ENCODE peak calls at places on chromosome X, in six cellular contexts. B, R, I, K, E and Z are unnamed samples.

GRCh38 chrX:150649096-150649870 is 43.9 kb upstream of the MTMR1 start:
- DNase-seq in B (no peak), R (no peak), I (peak), K (no peak), E (peak), Z (no peak)

GRCh38 chrX:16836371-16836770 is 33.8 kb downstream of the RBBP7 start:
- DNase-seq in B (no peak), R (no peak), I (no peak), K (no peak), E (peak), Z (no peak)

GRCh38 chrX:22323541-22323940 is 50.8 kb downstream of the CBLL2 start:
- DNase-seq in B (no peak), R (no peak), I (no peak), K (no peak), E (peak), Z (no peak)

GRCh38 chrX:42585842-42586621 is 191.9 kb downstream of the PPP1R2C start:
- DNase-seq in B (no peak), R (no peak), I (no peak), K (no peak), E (no peak), Z (no peak)

GRCh38 chrX:104566921-104567501 is 1.0 kb downstream of the IL1RAPL2 start:
- DNase-seq in B (no peak), R (no peak), I (no peak), K (no peak), E (no peak), Z (no peak)

GRCh38 chrX:119791437-119792231 is at the start of gene RPL39:
- DNase-seq in B (peak), R (peak), I (peak), K (peak), E (peak), Z (peak)

GRCh38 chrX:17656035-17656418 is 81.3 kb upstream of the SCML1 start:
- DNase-seq in B (no peak), R (no peak), I (no peak), K (no peak), E (no peak), Z (no peak)

GRCh38 chrX:146264763-146265375 is 447.2 kb downstream of the SLITRK2 start:
- DNase-seq in B (no peak), R (no peak), I (no peak), K (no peak), E (no peak), Z (no peak)

GRCh38 chrX:70664726-70665125 is 220.1 kb downstream of the DLG3 start:
- DNase-seq in B (no peak), R (no peak), I (no peak), K (peak), E (peak), Z (no peak)

GRCh38 chrX:7127058-7127457 is 20.5 kb upstream of the STS start:
- DNase-seq in B (no peak), R (no peak), I (no peak), K (no peak), E (no peak), Z (no peak)
- TF ChIP-seq CTCF in B (no peak), R (no peak), I (no peak), K (no peak), E (no peak), Z (no peak)

DNA sequence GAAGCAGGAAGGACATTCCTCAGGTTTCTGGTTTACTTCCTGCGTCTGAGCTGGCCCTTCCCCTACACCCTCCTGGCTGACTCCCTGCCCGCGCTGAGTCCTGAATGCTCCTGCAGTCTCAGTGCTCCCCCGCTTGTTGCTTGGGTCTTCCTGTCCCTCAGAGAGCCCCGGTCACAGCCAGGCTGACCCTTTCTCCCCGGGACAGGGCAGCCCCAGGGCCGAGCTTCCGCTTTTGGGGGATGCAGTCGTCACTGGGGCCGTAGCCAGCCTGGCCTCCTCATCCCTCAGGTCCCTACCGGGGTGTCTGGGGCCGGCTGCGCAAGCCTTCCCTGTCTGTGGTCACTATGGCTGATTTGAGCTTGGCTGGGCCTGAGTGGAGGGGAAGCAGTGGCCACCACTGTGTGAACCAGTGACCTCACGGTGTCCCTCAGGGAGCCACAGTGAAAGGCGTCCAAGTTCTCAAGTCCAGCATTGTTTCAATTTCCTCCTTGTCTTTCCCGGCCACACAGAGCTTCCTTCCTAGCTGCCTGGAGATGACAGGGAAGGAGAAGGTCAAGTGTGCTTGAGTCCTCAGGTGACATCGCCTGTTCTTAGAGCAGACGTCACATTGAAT is 34.1 kb upstream of the ASMTL start:
- DNase-seq in B (no peak), R (peak), I (peak), K (no peak), E (no peak), Z (no peak)
- H3K4me3 ChIP-seq in B (no peak), R (no peak), I (no peak), K (no peak), E (no peak), Z (no peak)

DNA sequence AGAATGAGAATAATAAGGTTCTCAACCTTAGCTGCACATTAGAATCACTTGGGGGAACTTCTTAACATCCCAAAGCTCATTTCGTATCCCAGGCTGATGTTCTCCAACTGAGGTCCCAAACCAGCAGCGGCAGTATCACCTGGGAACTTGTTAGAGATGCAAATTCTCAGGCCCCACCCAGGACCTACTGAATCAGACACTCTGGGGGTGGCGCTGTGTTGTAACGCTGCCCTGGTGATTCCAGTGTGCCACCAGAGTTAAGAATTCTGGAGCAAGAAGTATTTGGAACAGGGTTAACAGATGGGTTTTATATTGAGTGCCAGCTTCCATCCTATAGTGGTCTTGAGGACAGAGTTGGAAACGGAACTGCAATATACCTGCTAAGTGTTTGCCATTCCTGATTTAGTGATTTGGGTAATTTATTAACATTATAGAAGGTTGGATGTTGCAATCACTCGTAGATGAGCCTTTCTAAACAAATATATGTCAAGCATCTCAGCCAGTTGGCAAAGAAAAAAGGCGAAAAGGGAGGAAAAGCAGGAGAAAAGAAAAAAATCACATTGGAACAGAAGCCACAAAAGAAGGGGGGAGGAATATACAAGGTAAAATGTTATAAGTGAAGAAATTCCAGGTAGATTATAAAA is 141.0 kb downstream of the ARX start:
- DNase-seq in B (no peak), R (no peak), I (no peak), K (no peak), E (no peak), Z (no peak)
- TF ChIP-seq CTCF in B (no peak), R (no peak), I (no peak), K (no peak), E (no peak), Z (no peak)

DNA sequence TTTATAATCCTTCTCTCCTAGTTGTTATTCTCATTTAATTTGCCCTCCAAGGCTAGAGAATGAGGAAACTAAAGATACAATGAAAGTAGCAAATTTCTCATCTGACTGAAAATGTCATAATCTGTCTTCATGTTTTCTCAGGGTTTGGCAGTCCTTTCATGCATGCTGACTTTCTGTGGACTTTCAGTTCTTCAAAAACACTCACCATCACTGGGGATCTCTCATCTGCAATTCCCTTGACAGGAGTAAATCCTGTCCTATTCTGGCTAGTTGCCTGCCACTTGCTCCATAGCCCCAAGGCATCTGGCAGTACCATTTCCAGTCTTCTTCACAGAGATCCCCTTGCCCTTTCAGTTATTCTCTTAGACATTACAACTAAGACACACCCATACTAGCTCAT is 449.8 kb upstream of the KLHL4 start:
- DNase-seq in B (no peak), R (no peak), I (no peak), K (no peak), E (no peak), Z (no peak)
- H3K4me3 ChIP-seq in B (no peak), R (no peak), I (no peak), K (no peak), E (no peak), Z (no peak)

DNA sequence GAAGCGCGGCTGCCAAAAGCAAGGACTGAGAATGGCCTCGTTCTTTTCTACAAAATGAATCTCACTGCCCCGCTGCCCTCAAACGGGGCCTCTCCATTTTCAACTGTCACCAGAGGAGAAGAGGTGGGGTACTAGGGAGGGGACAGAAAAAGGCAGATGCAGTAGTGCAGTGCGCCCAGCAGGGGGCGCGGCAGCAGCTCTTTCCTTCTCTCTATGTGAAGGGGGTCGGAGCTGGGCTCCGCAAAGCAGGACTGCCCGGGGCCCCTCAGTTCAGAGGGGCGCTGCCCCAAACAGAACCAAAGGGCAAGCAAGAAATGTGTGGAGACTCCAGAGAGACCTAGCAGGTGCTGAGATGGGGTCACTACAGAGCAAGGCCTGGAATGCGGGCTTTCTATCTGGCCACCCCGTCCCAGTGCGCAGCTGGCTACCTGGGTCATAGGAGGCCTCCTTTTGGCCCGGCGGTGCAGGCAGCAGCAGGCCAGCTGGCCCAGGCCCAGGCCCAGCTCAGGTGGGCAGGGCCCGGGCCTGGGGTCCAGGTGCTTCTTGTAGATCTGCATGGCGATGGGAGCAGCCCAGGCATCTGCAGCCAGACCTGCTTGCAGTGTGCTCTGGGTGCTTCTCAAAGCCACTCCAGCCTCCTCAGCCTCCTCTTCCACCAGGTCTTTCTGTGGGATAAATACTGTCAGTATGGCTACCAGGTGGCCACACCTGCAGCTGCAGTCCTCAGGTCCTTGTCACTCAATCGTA is 5.9 kb downstream of the IRAK1 start:
- DNase-seq in B (no peak), R (peak), I (no peak), K (no peak), E (peak), Z (no peak)
- TF ChIP-seq CTCF in B (peak), R (peak), I (peak), K (peak), E (peak), Z (peak)

GRCh38 chrX:19377799-19378198 is 34.1 kb downstream of the PDHA1 start:
- DNase-seq in B (no peak), R (no peak), I (no peak), K (no peak), E (no peak), Z (no peak)

GRCh38 chrX:19375546-19375945 is 31.8 kb downstream of the PDHA1 start:
- DNase-seq in B (no peak), R (no peak), I (no peak), K (no peak), E (no peak), Z (no peak)

GRCh38 chrX:19373034-19373891 is 29.5 kb downstream of the PDHA1 start:
- DNase-seq in B (no peak), R (peak), I (no peak), K (no peak), E (no peak), Z (no peak)

GRCh38 chrX:19372170-19373033 is 28.7 kb downstream of the PDHA1 start:
- DNase-seq in B (no peak), R (peak), I (peak), K (peak), E (peak), Z (peak)
- H3K4me3 ChIP-seq in B (peak), R (peak), I (peak), K (no peak), E (peak), Z (no peak)

GRCh38 chrX:125826080-125826479 is 340.0 kb downstream of the DCAF12L2 start:
- DNase-seq in B (no peak), R (no peak), I (no peak), K (no peak), E (no peak), Z (no peak)
- TF ChIP-seq CTCF in B (no peak), R (no peak), I (no peak), K (peak), E (no peak), Z (no peak)

GRCh38 chrX:11504234-11504633 is 161.5 kb downstream of the ARHGAP6 start:
- DNase-seq in B (no peak), R (no peak), I (no peak), K (no peak), E (no peak), Z (no peak)

GRCh38 chrX:11509786-11510185 is 155.9 kb downstream of the ARHGAP6 start:
- DNase-seq in B (no peak), R (no peak), I (no peak), K (no peak), E (no peak), Z (no peak)
- H3K4me3 ChIP-seq in B (no peak), R (no peak), I (no peak), K (no peak), E (no peak), Z (no peak)